ENCODE peak calls at places on chromosomes 2 and 18, in four cellular contexts. P is HuH-7.5; O is stimulated activated CD8-positive, alpha-beta memory T cell treated with anti-CD3 and anti-CD28 coated beads, Interleukin-7, amount 100 ng/mL, for 1 hour; J is naive thymus-derived CD4-positive, alpha-beta T cell. R is an unnamed sample.

GRCh38 chr18:76491436-76491800 is 3.6 kb downstream of the ZNF516 start:
- DNase-seq in J (peak; percentile 43), P (peak; percentile 72), O (no peak), R (no peak)

GRCh38 chr2:190497428-190497827 is 37.1 kb downstream of the NEMP2 start:
- DNase-seq in P (no peak), O (no peak), J (no peak), R (no peak)

GRCh38 chr2:34162236-34162635 is 563.1 kb upstream of the FAM98A start:
- DNase-seq in O (no peak), J (no peak), P (no peak), R (no peak)

GRCh38 chr18:42706618-42707017 is 408.9 kb downstream of the RIT2 start:
- DNase-seq in J (no peak), P (no peak), O (no peak), R (no peak)

GRCh38 chr2:232147440-232148077 is 186.0 kb downstream of the DIS3L2 start:
- DNase-seq in P (no peak), O (no peak), J (no peak), R (no peak)

GRCh38 chr2:241950413-241950863 is 80.9 kb downstream of the RTP5 start:
- DNase-seq in P (no peak), J (no peak), O (no peak), R (no peak)

GRCh38 chr2:15997728-15998280 is 57.5 kb downstream of the MYCN start:
- DNase-seq in P (no peak), J (no peak), O (no peak), R (no peak)

GRCh38 chr18:45463433-45463832 is 151.8 kb upstream of the SLC14A2 start:
- DNase-seq in O (no peak), J (no peak), P (no peak), R (no peak)

GRCh38 chr2:167190053-167190452 is 301.8 kb downstream of the XIRP2 start:
- DNase-seq in O (no peak), J (no peak), P (no peak), R (peak; percentile 92)

GRCh38 chr2:80073134-80073561 is 231.4 kb downstream of the LRRTM1 start:
- DNase-seq in O (no peak), J (no peak), P (peak; percentile 31), R (no peak)

GRCh38 chr2:1968988-1969700 is 224.8 kb upstream of the PXDN start:
- DNase-seq in J (no peak), O (no peak), P (no peak), R (no peak)

GRCh38 chr2:3127279-3127690 is 250.3 kb downstream of the EIPR1 start:
- DNase-seq in O (no peak), P (no peak), J (peak; percentile 18), R (no peak)

GRCh38 chr2:236557894-236558532 is 11.6 kb upstream of the ACKR3 start:
- DNase-seq in P (no peak), O (no peak), J (no peak), R (no peak)

GRCh38 chr2:97005353-97005752 is 19.0 kb upstream of the FAM178B start:
- DNase-seq in J (no peak), O (no peak), P (no peak), R (no peak)